ENCODE peak calls at places on chromosomes 1 and 21, in eight cellular contexts. One of them, this sample, is unnamed.

GRCh38 chr1:74592580-74593355 is 80.4 kb upstream of the LRRC53 start:
- DNase-seq in GM06990: no peak
- DNase-seq in heart left ventricle: no peak
- DNase-seq in prostate gland: no peak
- DNase-seq in IMR-90: no peak
- DNase-seq in tibial nerve: no peak
- DNase-seq in stomach: no peak
- DNase-seq in foreskin fibroblast: no peak
- DNase-seq in this sample: no peak

GRCh38 chr1:168719306-168720111 is 9.5 kb downstream of the DPT start:
- DNase-seq in GM06990: peak
- DNase-seq in heart left ventricle: no peak
- DNase-seq in prostate gland: no peak
- DNase-seq in IMR-90: no peak
- DNase-seq in tibial nerve: no peak
- DNase-seq in stomach: no peak
- DNase-seq in foreskin fibroblast: no peak
- DNase-seq in this sample: no peak

GRCh38 chr1:31683997-31684396 is 19.8 kb downstream of the COL16A1 start:
- DNase-seq in GM06990: no peak
- DNase-seq in heart left ventricle: no peak
- DNase-seq in prostate gland: no peak
- DNase-seq in IMR-90: no peak
- DNase-seq in tibial nerve: no peak
- DNase-seq in stomach: peak
- DNase-seq in foreskin fibroblast: no peak
- DNase-seq in this sample: no peak

GRCh38 chr1:112502827-112503226 is 5.9 kb upstream of the WNT2B start:
- DNase-seq in GM06990: no peak
- DNase-seq in heart left ventricle: no peak
- DNase-seq in prostate gland: no peak
- DNase-seq in IMR-90: no peak
- DNase-seq in tibial nerve: no peak
- DNase-seq in stomach: no peak
- DNase-seq in foreskin fibroblast: no peak
- DNase-seq in this sample: no peak

GRCh38 chr1:62732327-62732726 is 44.1 kb upstream of the DOCK7 start:
- DNase-seq in GM06990: no peak
- DNase-seq in heart left ventricle: no peak
- DNase-seq in prostate gland: no peak
- DNase-seq in IMR-90: no peak
- DNase-seq in tibial nerve: no peak
- DNase-seq in stomach: no peak
- DNase-seq in foreskin fibroblast: no peak
- DNase-seq in this sample: no peak

GRCh38 chr1:182761396-182762395 is 27.9 kb upstream of the NPL start:
- DNase-seq in GM06990: no peak
- DNase-seq in heart left ventricle: no peak
- DNase-seq in prostate gland: no peak
- DNase-seq in IMR-90: peak
- DNase-seq in tibial nerve: no peak
- DNase-seq in stomach: no peak
- DNase-seq in foreskin fibroblast: peak
- DNase-seq in this sample: no peak

GRCh38 chr1:31222176-31222575 is 17.5 kb downstream of the NKAIN1 start:
- DNase-seq in GM06990: no peak
- DNase-seq in heart left ventricle: no peak
- DNase-seq in prostate gland: no peak
- DNase-seq in IMR-90: no peak
- DNase-seq in tibial nerve: no peak
- DNase-seq in stomach: no peak
- DNase-seq in foreskin fibroblast: no peak
- DNase-seq in this sample: no peak

GRCh38 chr1:183773456-183773855 is 31.5 kb upstream of the RGL1 start:
- DNase-seq in GM06990: no peak
- DNase-seq in heart left ventricle: no peak
- DNase-seq in prostate gland: no peak
- DNase-seq in IMR-90: no peak
- DNase-seq in tibial nerve: no peak
- DNase-seq in stomach: no peak
- DNase-seq in foreskin fibroblast: no peak
- DNase-seq in this sample: no peak

GRCh38 chr1:48007044-48007443 is 9.9 kb upstream of the TRABD2B start:
- DNase-seq in GM06990: no peak
- DNase-seq in heart left ventricle: no peak
- DNase-seq in prostate gland: no peak
- DNase-seq in IMR-90: peak
- DNase-seq in tibial nerve: no peak
- DNase-seq in stomach: no peak
- DNase-seq in foreskin fibroblast: no peak
- DNase-seq in this sample: no peak

GRCh38 chr1:167081594-167081993 is 8.6 kb downstream of the GPA33 start:
- DNase-seq in GM06990: no peak
- DNase-seq in heart left ventricle: no peak
- DNase-seq in prostate gland: no peak
- DNase-seq in IMR-90: no peak
- DNase-seq in tibial nerve: no peak
- DNase-seq in stomach: no peak
- DNase-seq in foreskin fibroblast: no peak
- DNase-seq in this sample: no peak

GRCh38 chr1:3907031-3907534 is 7.0 kb upstream of the C1orf174 start:
- DNase-seq in GM06990: no peak
- DNase-seq in heart left ventricle: no peak
- DNase-seq in prostate gland: no peak
- DNase-seq in IMR-90: no peak
- DNase-seq in tibial nerve: no peak
- DNase-seq in stomach: no peak
- DNase-seq in foreskin fibroblast: no peak
- DNase-seq in this sample: no peak

GRCh38 chr1:175191654-175192053 is 922 bp downstream of the KIAA0040 start:
- DNase-seq in GM06990: no peak
- DNase-seq in heart left ventricle: no peak
- DNase-seq in prostate gland: peak
- DNase-seq in IMR-90: no peak
- DNase-seq in tibial nerve: no peak
- DNase-seq in stomach: no peak
- DNase-seq in foreskin fibroblast: no peak
- DNase-seq in this sample: no peak

GRCh38 chr1:40014812-40015594 is 25.5 kb upstream of the CAP1 start:
- DNase-seq in GM06990: no peak
- DNase-seq in heart left ventricle: no peak
- DNase-seq in prostate gland: no peak
- DNase-seq in IMR-90: peak
- DNase-seq in tibial nerve: no peak
- DNase-seq in stomach: no peak
- DNase-seq in foreskin fibroblast: peak
- DNase-seq in this sample: no peak

GRCh38 chr1:31795096-31795675 is 20.6 kb downstream of the SPOCD1 start:
- DNase-seq in GM06990: no peak
- DNase-seq in heart left ventricle: no peak
- DNase-seq in prostate gland: no peak
- DNase-seq in IMR-90: no peak
- DNase-seq in tibial nerve: no peak
- DNase-seq in stomach: no peak
- DNase-seq in foreskin fibroblast: no peak
- DNase-seq in this sample: no peak

GRCh38 chr1:57278558-57278957 is 145.3 kb downstream of the DAB1 start:
- DNase-seq in GM06990: no peak
- DNase-seq in heart left ventricle: no peak
- DNase-seq in prostate gland: no peak
- DNase-seq in IMR-90: no peak
- DNase-seq in tibial nerve: no peak
- DNase-seq in stomach: no peak
- DNase-seq in foreskin fibroblast: no peak
- DNase-seq in this sample: no peak

GRCh38 chr1:200989337-200989736 is 34.2 kb downstream of the KIF21B start:
- DNase-seq in GM06990: no peak
- DNase-seq in heart left ventricle: no peak
- DNase-seq in prostate gland: no peak
- DNase-seq in IMR-90: no peak
- DNase-seq in tibial nerve: no peak
- DNase-seq in stomach: no peak
- DNase-seq in foreskin fibroblast: no peak
- DNase-seq in this sample: no peak

GRCh38 chr1:200990114-200990513 is 33.4 kb downstream of the KIF21B start:
- DNase-seq in GM06990: no peak
- DNase-seq in heart left ventricle: no peak
- DNase-seq in prostate gland: no peak
- DNase-seq in IMR-90: no peak
- DNase-seq in tibial nerve: no peak
- DNase-seq in stomach: no peak
- DNase-seq in foreskin fibroblast: no peak
- DNase-seq in this sample: no peak

GRCh38 chr1:200991039-200991698 is 32.3 kb downstream of the KIF21B start:
- DNase-seq in GM06990: no peak
- DNase-seq in heart left ventricle: no peak
- DNase-seq in prostate gland: no peak
- DNase-seq in IMR-90: no peak
- DNase-seq in tibial nerve: no peak
- DNase-seq in stomach: no peak
- DNase-seq in foreskin fibroblast: no peak
- DNase-seq in this sample: no peak

GRCh38 chr1:200988693-200989092 is 34.8 kb downstream of the KIF21B start:
- DNase-seq in GM06990: no peak
- DNase-seq in heart left ventricle: no peak
- DNase-seq in prostate gland: no peak
- DNase-seq in IMR-90: no peak
- DNase-seq in tibial nerve: no peak
- DNase-seq in stomach: no peak
- DNase-seq in foreskin fibroblast: no peak
- DNase-seq in this sample: no peak

GRCh38 chr1:200992382-200993101 is 31.0 kb downstream of the KIF21B start:
- DNase-seq in GM06990: no peak
- DNase-seq in heart left ventricle: no peak
- DNase-seq in prostate gland: no peak
- DNase-seq in IMR-90: no peak
- DNase-seq in tibial nerve: no peak
- DNase-seq in stomach: no peak
- DNase-seq in foreskin fibroblast: no peak
- DNase-seq in this sample: peak
- TF ChIP-seq CTCF in GM06990: no peak
- TF ChIP-seq CTCF in heart left ventricle: no peak
- TF ChIP-seq CTCF in prostate gland: no peak
- TF ChIP-seq CTCF in IMR-90: no peak
- TF ChIP-seq CTCF in tibial nerve: no peak
- TF ChIP-seq CTCF in stomach: no peak
- TF ChIP-seq CTCF in foreskin fibroblast: no peak
- TF ChIP-seq CTCF in this sample: no peak

GRCh38 chr1:1451696-1452364 is 2.3 kb downstream of the ATAD3C start:
- DNase-seq in GM06990: no peak
- DNase-seq in heart left ventricle: no peak
- DNase-seq in prostate gland: no peak
- DNase-seq in IMR-90: no peak
- DNase-seq in tibial nerve: no peak
- DNase-seq in stomach: no peak
- DNase-seq in foreskin fibroblast: no peak
- DNase-seq in this sample: no peak

GRCh38 chr1:1452882-1453281 is 3.4 kb downstream of the ATAD3C start:
- DNase-seq in GM06990: no peak
- DNase-seq in heart left ventricle: no peak
- DNase-seq in prostate gland: no peak
- DNase-seq in IMR-90: no peak
- DNase-seq in tibial nerve: no peak
- DNase-seq in stomach: no peak
- DNase-seq in foreskin fibroblast: no peak
- DNase-seq in this sample: no peak

GRCh38 chr1:1449099-1449739 is at the start of gene ATAD3C:
- DNase-seq in GM06990: no peak
- DNase-seq in heart left ventricle: no peak
- DNase-seq in prostate gland: no peak
- DNase-seq in IMR-90: no peak
- DNase-seq in tibial nerve: no peak
- DNase-seq in stomach: no peak
- DNase-seq in foreskin fibroblast: no peak
- DNase-seq in this sample: no peak
- H3K4me3 ChIP-seq in GM06990: no peak
- H3K4me3 ChIP-seq in heart left ventricle: no peak
- H3K4me3 ChIP-seq in prostate gland: no peak
- H3K4me3 ChIP-seq in IMR-90: no peak
- H3K4me3 ChIP-seq in tibial nerve: no peak
- H3K4me3 ChIP-seq in stomach: no peak
- H3K4me3 ChIP-seq in foreskin fibroblast: no peak
- H3K4me3 ChIP-seq in this sample: no peak

DNA sequence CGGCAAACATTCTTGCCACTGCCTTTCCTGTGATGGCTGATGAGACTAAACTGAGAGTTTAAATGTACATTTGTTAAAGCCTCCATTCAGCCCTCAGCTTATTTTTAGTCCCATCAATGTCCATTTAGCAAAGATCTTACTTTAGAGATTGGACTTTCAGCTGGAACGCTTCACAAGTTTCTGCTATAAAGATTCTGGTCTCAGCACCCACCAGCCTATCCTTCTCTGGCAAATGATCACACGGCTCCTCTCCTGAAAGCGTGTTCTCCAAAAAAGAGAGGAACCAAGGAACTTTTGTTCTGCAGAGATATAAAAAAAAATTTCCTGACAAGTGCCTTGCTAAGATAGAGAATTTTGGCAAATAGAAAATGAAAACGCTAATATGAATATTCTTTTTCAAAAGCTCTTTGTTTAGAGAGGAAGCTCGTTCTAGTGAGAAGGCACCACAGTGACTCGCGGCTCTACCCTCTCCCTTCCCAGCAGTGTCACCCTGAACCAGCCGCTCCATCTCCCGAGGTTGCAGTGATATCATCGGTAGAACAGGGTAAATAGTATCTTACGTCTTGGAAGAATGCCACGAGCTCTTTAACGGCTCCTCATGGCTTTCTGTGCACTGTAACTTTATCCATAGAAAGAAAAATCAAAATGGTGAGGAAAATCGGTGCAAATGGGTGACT is 200.2 kb downstream of the APP start:
- DNase-seq in GM06990: no peak
- DNase-seq in heart left ventricle: peak
- DNase-seq in prostate gland: peak
- DNase-seq in IMR-90: no peak
- DNase-seq in tibial nerve: no peak
- DNase-seq in stomach: no peak
- DNase-seq in foreskin fibroblast: no peak
- DNase-seq in this sample: peak
- TF ChIP-seq CTCF in GM06990: no peak
- TF ChIP-seq CTCF in heart left ventricle: no peak
- TF ChIP-seq CTCF in prostate gland: no peak
- TF ChIP-seq CTCF in IMR-90: no peak
- TF ChIP-seq CTCF in tibial nerve: no peak
- TF ChIP-seq CTCF in stomach: no peak
- TF ChIP-seq CTCF in foreskin fibroblast: no peak
- TF ChIP-seq CTCF in this sample: no peak

DNA sequence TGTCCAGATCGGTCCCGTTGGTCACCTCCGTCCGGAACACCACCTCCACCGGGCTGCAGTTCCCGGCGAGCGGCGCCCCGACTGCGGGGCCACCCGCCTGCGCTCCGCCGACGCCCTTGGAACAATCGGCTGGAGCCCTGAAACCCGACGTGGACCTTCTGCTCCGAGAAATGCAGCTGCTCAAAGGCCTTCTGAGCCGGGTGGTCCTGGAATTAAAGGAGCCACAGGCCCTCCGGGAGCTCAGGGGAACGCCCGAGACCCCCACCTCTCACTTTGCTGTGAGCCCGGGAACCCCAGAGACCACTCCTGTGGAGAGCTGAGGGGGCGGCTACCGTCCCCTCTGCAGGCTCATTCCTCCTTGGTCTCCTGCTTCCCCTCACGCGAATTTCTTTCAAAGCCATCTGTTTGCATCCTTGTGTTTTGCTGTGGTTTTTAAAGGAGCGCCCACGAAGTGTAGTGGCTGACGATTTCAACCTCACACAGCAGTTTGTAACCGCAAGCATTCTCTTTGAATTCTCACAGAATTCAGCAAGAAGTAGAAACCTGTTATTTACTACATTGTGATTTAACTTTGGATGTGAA is 6.1 kb downstream of the FCRLB start:
- DNase-seq in GM06990: no peak
- DNase-seq in heart left ventricle: no peak
- DNase-seq in prostate gland: no peak
- DNase-seq in IMR-90: peak
- DNase-seq in tibial nerve: no peak
- DNase-seq in stomach: no peak
- DNase-seq in foreskin fibroblast: peak
- DNase-seq in this sample: no peak
- H3K4me3 ChIP-seq in GM06990: peak
- H3K4me3 ChIP-seq in heart left ventricle: peak
- H3K4me3 ChIP-seq in prostate gland: peak
- H3K4me3 ChIP-seq in IMR-90: peak
- H3K4me3 ChIP-seq in tibial nerve: peak
- H3K4me3 ChIP-seq in stomach: peak
- H3K4me3 ChIP-seq in foreskin fibroblast: peak
- H3K4me3 ChIP-seq in this sample: peak